ENCODE peak calls at places on chromosomes 16 and 17, in five cellular contexts. Z is OCI-LY7, A is tibial artery, P is H9, O is ovary. M is an unnamed sample. For H3K4me1, the result is how much of the 10 kb centered on the place peaks cover.

GRCh38 chr17:35784895-35785294 is 10.5 kb downstream of the MMP28 start:
- DNase-seq in Z (no peak), A (no peak), P (no peak), O (no peak), M (no peak)

GRCh38 chr17:73984981-73985380 is 218.5 kb upstream of the RPL38 start:
- DNase-seq in Z (peak), A (no peak), P (no peak), O (no peak), M (no peak)

GRCh38 chr17:11814655-11815262 is 182.5 kb downstream of the ZNF18 start:
- DNase-seq in Z (no peak), A (no peak), P (no peak), O (no peak), M (no peak)

GRCh38 chr16:12482821-12483220 is 320.9 kb downstream of the CPPED1 start:
- DNase-seq in Z (no peak), A (no peak), P (no peak), O (no peak), M (no peak)

GRCh38 chr17:61593404-61593803 is 2.4 kb upstream of the NACA2 start:
- DNase-seq in Z (no peak), A (no peak), P (no peak), O (no peak), M (no peak)

GRCh38 chr16:20136446-20136968 is 62.8 kb upstream of the GPR139 start:
- DNase-seq in Z (no peak), A (no peak), P (no peak), O (no peak), M (no peak)

GRCh38 chr17:78173025-78173715 is 4.8 kb downstream of the SYNGR2 start:
- DNase-seq in Z (no peak), A (no peak), P (no peak), O (peak), M (no peak)

GRCh38 chr17:9255838-9256237 is 234.5 kb downstream of the NTN1 start:
- DNase-seq in Z (no peak), A (no peak), P (no peak), O (no peak), M (no peak)

GRCh38 chr17:52378860-52379259 is 220.3 kb upstream of the CA10 start:
- DNase-seq in Z (no peak), A (no peak), P (no peak), O (no peak), M (no peak)

GRCh38 chr17:29560306-29560705 is 6.5 kb downstream of the ABHD15 start:
- DNase-seq in Z (peak), A (no peak), P (no peak), O (no peak), M (no peak)

GRCh38 chr17:61175298-61176142 is 224.1 kb upstream of the TBX2 start:
- DNase-seq in Z (no peak), A (no peak), P (no peak), O (no peak), M (no peak)

GRCh38 chr17:40532520-40533253 is 31.3 kb upstream of the TNS4 start:
- DNase-seq in Z (no peak), A (peak), P (no peak), O (no peak), M (no peak)

GRCh38 chr17:59838196-59838911 is 54.4 kb downstream of the TUBD1 start:
- DNase-seq in Z (no peak), A (no peak), P (no peak), O (no peak), M (no peak)

GRCh38 chr17:63546308-63547082 is 3.8 kb upstream of the DCAF7 start:
- DNase-seq in Z (no peak), A (no peak), P (no peak), O (no peak), M (no peak)

GRCh38 chr16:17063156-17063555 is 407.6 kb downstream of the XYLT1 start:
- DNase-seq in Z (no peak), A (no peak), P (no peak), O (no peak), M (no peak)

GRCh38 chr17:75059369-75060345 is 12.6 kb downstream of the KCTD2 start:
- DNase-seq in Z (peak), A (peak), P (no peak), O (peak), M (no peak)

GRCh38 chr17:28216528-28216927 is 102.5 kb upstream of the TMEM97 start:
- DNase-seq in Z (no peak), A (no peak), P (no peak), O (no peak), M (no peak)

GRCh38 chr16:47750371-47750770 is 289.2 kb downstream of the PHKB start:
- DNase-seq in Z (no peak), A (no peak), P (no peak), O (no peak), M (no peak)

GRCh38 chr17:76446449-76447231 is 6.3 kb downstream of the UBE2O start:
- DNase-seq in Z (no peak), A (no peak), P (peak), O (peak), M (no peak)

GRCh38 chr16:25010542-25010941 is 4.6 kb downstream of the ARHGAP17 start:
- DNase-seq in Z (no peak), A (no peak), P (no peak), O (no peak), M (no peak)
- H3K4me1 ChIP-seq in Z (under half), A (half or more), P (under half), O (under half), M (under half)

GRCh38 chr17:1977583-1978395 is 47.3 kb downstream of the RTN4RL1 start:
- DNase-seq in Z (no peak), A (no peak), P (peak), O (no peak), M (no peak)

GRCh38 chr17:1975573-1975972 is 49.6 kb downstream of the RTN4RL1 start:
- DNase-seq in Z (no peak), A (no peak), P (no peak), O (no peak), M (no peak)

GRCh38 chr17:1978396-1978962 is 46.7 kb downstream of the RTN4RL1 start:
- DNase-seq in Z (no peak), A (no peak), P (no peak), O (no peak), M (no peak)

GRCh38 chr17:1976683-1977064 is 48.5 kb downstream of the RTN4RL1 start:
- DNase-seq in Z (no peak), A (no peak), P (no peak), O (no peak), M (no peak)

GRCh38 chr17:1976000-1976682 is 49.0 kb downstream of the RTN4RL1 start:
- DNase-seq in Z (no peak), A (no peak), P (no peak), O (no peak), M (no peak)
- H3K4me1 ChIP-seq in Z (under half), A (under half), P (under half), O (under half), M (under half)

GRCh38 chr17:1002412-1002753 is 5.5 kb downstream of the TIMM22 start:
- DNase-seq in Z (no peak), A (no peak), P (no peak), O (no peak), M (no peak)
- H3K4me1 ChIP-seq in Z (under half), A (half or more), P (under half), O (under half), M (under half)

DNA sequence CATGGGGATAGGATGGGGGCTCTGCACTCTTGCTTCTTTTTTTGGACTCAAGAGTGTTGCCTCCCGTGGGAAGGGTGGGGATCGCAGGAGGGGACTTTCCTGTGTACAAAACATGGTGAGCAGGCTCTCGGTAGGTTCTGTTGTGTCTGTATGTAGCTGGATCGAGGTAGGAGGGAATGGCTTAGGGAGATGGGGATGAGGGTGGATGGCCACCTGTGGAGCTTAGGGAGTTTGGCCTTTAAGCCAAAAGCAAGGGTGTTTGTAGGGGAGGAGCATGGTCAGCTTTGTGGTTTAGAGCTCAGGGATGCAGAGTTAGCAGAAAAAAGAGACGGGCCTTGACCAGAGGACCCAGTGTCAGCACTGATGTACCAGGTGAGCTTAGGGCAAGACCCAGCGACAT is 11.0 kb upstream of the EDC4 start:
- DNase-seq in Z (no peak), A (no peak), P (no peak), O (no peak), M (no peak)
- H3K4me1 ChIP-seq in Z (under half), A (half or more), P (under half), O (under half), M (under half)

DNA sequence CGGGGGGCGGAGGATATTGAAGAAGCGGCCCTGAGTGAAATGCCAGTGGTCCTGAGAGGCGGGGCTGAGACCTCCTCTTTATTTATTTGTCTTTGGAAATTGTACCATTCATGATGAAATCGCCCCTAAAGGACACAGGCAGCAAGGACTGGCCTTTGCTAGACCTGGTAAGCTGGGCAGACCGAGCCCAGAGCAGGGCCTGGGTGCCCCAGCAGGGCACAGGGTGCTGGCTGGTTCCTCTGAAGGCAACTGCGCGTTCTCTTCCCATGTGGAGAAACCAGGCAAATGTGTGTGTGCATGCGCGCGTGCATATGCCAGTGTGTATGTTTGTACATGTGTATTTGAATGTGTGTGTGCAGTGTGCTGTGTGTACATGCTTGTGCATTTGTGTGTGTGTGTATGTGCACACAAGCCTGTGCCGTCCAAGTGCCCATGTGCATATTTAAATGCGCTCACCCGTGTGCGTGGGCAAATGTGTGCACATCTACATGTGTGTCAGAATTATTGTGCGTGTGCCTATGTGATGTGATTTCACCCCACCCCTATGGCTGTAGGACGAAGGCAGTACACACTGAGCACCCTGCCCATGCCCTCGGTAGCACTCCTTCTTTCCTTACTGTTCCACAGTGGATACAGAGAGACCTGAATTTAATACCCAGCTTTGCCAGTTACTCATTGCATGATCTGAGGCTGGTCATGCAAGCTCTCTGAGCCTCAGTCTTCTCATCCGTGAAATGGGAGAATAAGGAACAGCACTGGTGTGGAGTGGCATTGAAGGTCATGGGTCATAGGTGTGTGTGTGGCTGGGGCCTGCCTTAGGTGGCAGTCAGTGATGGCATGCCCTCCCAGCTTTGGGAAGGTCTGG is 105.2 kb downstream of the CMIP start:
- DNase-seq in Z (no peak), A (no peak), P (no peak), O (no peak), M (no peak)
- H3K4me1 ChIP-seq in Z (under half), A (under half), P (under half), O (under half), M (under half)

GRCh38 chr16:88653606-88654362 is 2.9 kb upstream of the CYBA start:
- DNase-seq in Z (no peak), A (no peak), P (no peak), O (no peak), M (no peak)

GRCh38 chr16:88653101-88653500 is 2.2 kb upstream of the CYBA start:
- DNase-seq in Z (no peak), A (no peak), P (no peak), O (no peak), M (no peak)

GRCh38 chr16:88651276-88651988 is 579 bp upstream of the CYBA start:
- DNase-seq in Z (peak), A (no peak), P (peak), O (no peak), M (peak)

GRCh38 chr16:88651989-88652762 is 1.3 kb upstream of the CYBA start:
- DNase-seq in Z (no peak), A (no peak), P (no peak), O (no peak), M (no peak)

GRCh38 chr16:88652763-88653065 is 1.9 kb upstream of the CYBA start:
- DNase-seq in Z (no peak), A (no peak), P (no peak), O (no peak), M (no peak)
- H3K4me1 ChIP-seq in Z (under half), A (under half), P (under half), O (under half), M (under half)

DNA sequence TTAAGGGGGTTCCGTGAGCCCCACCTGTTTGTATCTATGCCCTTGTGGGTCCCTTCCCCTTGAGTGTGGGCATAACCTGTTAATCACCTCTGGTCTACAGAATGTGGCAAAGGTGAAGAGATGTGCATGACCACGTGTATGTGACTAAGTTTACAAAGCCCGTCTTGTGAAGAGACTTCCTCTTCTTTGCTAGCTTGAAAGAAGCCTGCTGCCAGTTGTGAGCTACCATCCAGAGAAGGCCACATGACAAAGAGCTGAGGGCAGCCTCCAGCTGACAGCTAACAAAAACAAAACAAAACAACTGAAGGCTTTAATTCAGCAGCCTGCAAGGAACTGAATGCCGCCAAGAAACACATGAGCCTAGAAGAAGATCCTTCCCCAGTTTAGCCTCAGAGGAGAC is 112.0 kb downstream of the AXIN2 start:
- DNase-seq in Z (no peak), A (no peak), P (no peak), O (no peak), M (no peak)
- H3K4me1 ChIP-seq in Z (under half), A (under half), P (under half), O (under half), M (under half)

M was measured in breast epithelium.